ENCODE peak calls at places on chromosomes 1 and 21, in seven cellular contexts. One of them, this sample, is unnamed.

GRCh38 chr1:182181167-182181572 is 119.7 kb upstream of the ZNF648 start:
- DNase-seq in heart left ventricle: no peak
- DNase-seq in ascending aorta: no peak
- DNase-seq in sigmoid colon: no peak
- DNase-seq in aorta: no peak
- DNase-seq in cardiac muscle cell: no peak
- DNase-seq in IMR-90: no peak
- DNase-seq in this sample: no peak

GRCh38 chr1:93616221-93616995 is 65.2 kb downstream of the BCAR3 start:
- DNase-seq in aorta: no peak
- DNase-seq in IMR-90: no peak
- DNase-seq in sigmoid colon: peak
- DNase-seq in ascending aorta: peak
- DNase-seq in heart left ventricle: no peak
- DNase-seq in cardiac muscle cell: no peak
- DNase-seq in this sample: no peak

GRCh38 chr21:40334159-40334558 is 466.9 kb downstream of the PCP4 start:
- DNase-seq in IMR-90: no peak
- DNase-seq in ascending aorta: no peak
- DNase-seq in aorta: no peak
- DNase-seq in sigmoid colon: no peak
- DNase-seq in heart left ventricle: no peak
- DNase-seq in cardiac muscle cell: no peak
- DNase-seq in this sample: no peak

GRCh38 chr1:201489656-201490261 is 17.2 kb downstream of the CSRP1 start:
- DNase-seq in ascending aorta: no peak
- DNase-seq in aorta: no peak
- DNase-seq in heart left ventricle: no peak
- DNase-seq in cardiac muscle cell: no peak
- DNase-seq in sigmoid colon: no peak
- DNase-seq in IMR-90: no peak
- DNase-seq in this sample: no peak

GRCh38 chr1:215518594-215518993 is 48.5 kb upstream of the KCTD3 start:
- DNase-seq in aorta: no peak
- DNase-seq in heart left ventricle: no peak
- DNase-seq in ascending aorta: no peak
- DNase-seq in sigmoid colon: no peak
- DNase-seq in cardiac muscle cell: no peak
- DNase-seq in IMR-90: no peak
- DNase-seq in this sample: no peak

GRCh38 chr1:183209533-183210158 is 23.6 kb downstream of the LAMC2 start:
- DNase-seq in heart left ventricle: no peak
- DNase-seq in ascending aorta: no peak
- DNase-seq in aorta: no peak
- DNase-seq in cardiac muscle cell: no peak
- DNase-seq in IMR-90: peak
- DNase-seq in sigmoid colon: no peak
- DNase-seq in this sample: no peak

GRCh38 chr21:36806103-36806502 is 107.2 kb downstream of the SIM2 start:
- DNase-seq in aorta: no peak
- DNase-seq in IMR-90: peak
- DNase-seq in cardiac muscle cell: no peak
- DNase-seq in sigmoid colon: no peak
- DNase-seq in ascending aorta: no peak
- DNase-seq in heart left ventricle: no peak
- DNase-seq in this sample: no peak

GRCh38 chr1:245932302-245932972 is 574.6 kb downstream of the SMYD3 start:
- DNase-seq in cardiac muscle cell: no peak
- DNase-seq in heart left ventricle: no peak
- DNase-seq in IMR-90: no peak
- DNase-seq in aorta: no peak
- DNase-seq in sigmoid colon: no peak
- DNase-seq in ascending aorta: no peak
- DNase-seq in this sample: no peak

GRCh38 chr1:217275617-217276398 is 355.1 kb downstream of the GPATCH2 start:
- DNase-seq in heart left ventricle: no peak
- DNase-seq in IMR-90: peak
- DNase-seq in aorta: no peak
- DNase-seq in sigmoid colon: no peak
- DNase-seq in ascending aorta: no peak
- DNase-seq in cardiac muscle cell: no peak
- DNase-seq in this sample: no peak

GRCh38 chr21:35932232-35932911 is 128.0 kb downstream of the SETD4 start:
- DNase-seq in aorta: no peak
- DNase-seq in heart left ventricle: peak
- DNase-seq in cardiac muscle cell: peak
- DNase-seq in ascending aorta: peak
- DNase-seq in sigmoid colon: peak
- DNase-seq in IMR-90: peak
- DNase-seq in this sample: no peak

GRCh38 chr1:23801338-23801748 is 789 bp upstream of the GALE start:
- DNase-seq in sigmoid colon: no peak
- DNase-seq in IMR-90: no peak
- DNase-seq in ascending aorta: no peak
- DNase-seq in aorta: no peak
- DNase-seq in cardiac muscle cell: no peak
- DNase-seq in heart left ventricle: no peak
- DNase-seq in this sample: no peak

GRCh38 chr1:118300808-118301207 is 115.8 kb upstream of the SPAG17 start:
- DNase-seq in heart left ventricle: no peak
- DNase-seq in cardiac muscle cell: peak
- DNase-seq in sigmoid colon: no peak
- DNase-seq in ascending aorta: no peak
- DNase-seq in IMR-90: no peak
- DNase-seq in aorta: no peak
- DNase-seq in this sample: no peak

GRCh38 chr1:62436039-62436465 is 797 bp upstream of the USP1 start:
- DNase-seq in aorta: peak
- DNase-seq in sigmoid colon: no peak
- DNase-seq in cardiac muscle cell: no peak
- DNase-seq in ascending aorta: no peak
- DNase-seq in IMR-90: no peak
- DNase-seq in heart left ventricle: peak
- DNase-seq in this sample: peak

GRCh38 chr1:222586842-222587241 is 2.9 kb downstream of the TAF1A start:
- DNase-seq in ascending aorta: no peak
- DNase-seq in heart left ventricle: no peak
- DNase-seq in aorta: no peak
- DNase-seq in sigmoid colon: no peak
- DNase-seq in IMR-90: no peak
- DNase-seq in cardiac muscle cell: no peak
- DNase-seq in this sample: no peak

GRCh38 chr1:63643926-63644325 is 50.7 kb downstream of the PGM1 start:
- DNase-seq in sigmoid colon: no peak
- DNase-seq in cardiac muscle cell: peak
- DNase-seq in ascending aorta: no peak
- DNase-seq in aorta: no peak
- DNase-seq in heart left ventricle: no peak
- DNase-seq in IMR-90: no peak
- DNase-seq in this sample: no peak

GRCh38 chr1:84254703-84255238 is 46.7 kb upstream of the SAMD13 start:
- DNase-seq in sigmoid colon: no peak
- DNase-seq in aorta: no peak
- DNase-seq in heart left ventricle: no peak
- DNase-seq in ascending aorta: no peak
- DNase-seq in cardiac muscle cell: no peak
- DNase-seq in IMR-90: no peak
- DNase-seq in this sample: no peak

GRCh38 chr1:20080441-20081330 is 10.7 kb downstream of the PLA2G5 start:
- DNase-seq in IMR-90: no peak
- DNase-seq in aorta: peak
- DNase-seq in cardiac muscle cell: no peak
- DNase-seq in sigmoid colon: peak
- DNase-seq in heart left ventricle: no peak
- DNase-seq in ascending aorta: no peak
- DNase-seq in this sample: peak

GRCh38 chr21:45477176-45478114 is 64.8 kb downstream of the SLC19A1 start:
- DNase-seq in IMR-90: no peak
- DNase-seq in heart left ventricle: peak
- DNase-seq in aorta: no peak
- DNase-seq in cardiac muscle cell: no peak
- DNase-seq in ascending aorta: no peak
- DNase-seq in sigmoid colon: no peak
- DNase-seq in this sample: no peak

GRCh38 chr1:115477071-115477470 is 139.0 kb upstream of the NGF start:
- DNase-seq in heart left ventricle: no peak
- DNase-seq in cardiac muscle cell: no peak
- DNase-seq in ascending aorta: no peak
- DNase-seq in sigmoid colon: no peak
- DNase-seq in aorta: no peak
- DNase-seq in IMR-90: no peak
- DNase-seq in this sample: no peak

GRCh38 chr1:46595127-46595526 is 8.9 kb downstream of the MKNK1 start:
- DNase-seq in cardiac muscle cell: no peak
- DNase-seq in heart left ventricle: peak
- DNase-seq in IMR-90: no peak
- DNase-seq in ascending aorta: peak
- DNase-seq in sigmoid colon: peak
- DNase-seq in aorta: peak
- DNase-seq in this sample: no peak

GRCh38 chr1:50368179-50369007 is 54.9 kb downstream of the DMRTA2 start:
- DNase-seq in cardiac muscle cell: peak
- DNase-seq in sigmoid colon: no peak
- DNase-seq in ascending aorta: no peak
- DNase-seq in IMR-90: peak
- DNase-seq in aorta: no peak
- DNase-seq in heart left ventricle: no peak
- DNase-seq in this sample: peak

DNA sequence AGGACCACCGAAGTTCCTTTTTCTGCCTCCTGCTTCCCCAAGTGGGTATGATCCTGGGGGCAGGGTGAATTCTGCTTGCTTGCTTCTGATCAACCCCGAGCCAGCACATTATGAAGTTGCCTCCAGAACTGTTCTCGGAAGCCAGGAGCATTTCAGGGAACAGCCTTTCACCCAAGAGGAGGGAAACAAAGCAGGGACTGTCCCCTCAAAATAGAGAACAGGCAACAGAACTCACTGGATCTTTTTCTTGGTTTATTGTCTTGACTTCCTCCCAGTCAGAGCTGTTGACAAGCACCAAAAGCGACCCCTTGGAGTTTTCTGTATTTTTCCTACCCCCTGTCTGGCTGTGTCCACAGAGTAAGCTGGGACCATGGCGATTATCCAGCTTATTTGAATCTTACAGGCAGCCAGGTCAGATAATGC is 258.3 kb upstream of the SGIP1 start:
- DNase-seq in aorta: no peak
- DNase-seq in sigmoid colon: no peak
- DNase-seq in IMR-90: no peak
- DNase-seq in cardiac muscle cell: no peak
- DNase-seq in heart left ventricle: no peak
- DNase-seq in ascending aorta: peak
- DNase-seq in this sample: no peak
- H3K4me3 ChIP-seq in aorta: no peak
- H3K4me3 ChIP-seq in sigmoid colon: no peak
- H3K4me3 ChIP-seq in IMR-90: no peak
- H3K4me3 ChIP-seq in cardiac muscle cell: no peak
- H3K4me3 ChIP-seq in heart left ventricle: no peak
- H3K4me3 ChIP-seq in ascending aorta: no peak
- H3K4me3 ChIP-seq in this sample: peak

DNA sequence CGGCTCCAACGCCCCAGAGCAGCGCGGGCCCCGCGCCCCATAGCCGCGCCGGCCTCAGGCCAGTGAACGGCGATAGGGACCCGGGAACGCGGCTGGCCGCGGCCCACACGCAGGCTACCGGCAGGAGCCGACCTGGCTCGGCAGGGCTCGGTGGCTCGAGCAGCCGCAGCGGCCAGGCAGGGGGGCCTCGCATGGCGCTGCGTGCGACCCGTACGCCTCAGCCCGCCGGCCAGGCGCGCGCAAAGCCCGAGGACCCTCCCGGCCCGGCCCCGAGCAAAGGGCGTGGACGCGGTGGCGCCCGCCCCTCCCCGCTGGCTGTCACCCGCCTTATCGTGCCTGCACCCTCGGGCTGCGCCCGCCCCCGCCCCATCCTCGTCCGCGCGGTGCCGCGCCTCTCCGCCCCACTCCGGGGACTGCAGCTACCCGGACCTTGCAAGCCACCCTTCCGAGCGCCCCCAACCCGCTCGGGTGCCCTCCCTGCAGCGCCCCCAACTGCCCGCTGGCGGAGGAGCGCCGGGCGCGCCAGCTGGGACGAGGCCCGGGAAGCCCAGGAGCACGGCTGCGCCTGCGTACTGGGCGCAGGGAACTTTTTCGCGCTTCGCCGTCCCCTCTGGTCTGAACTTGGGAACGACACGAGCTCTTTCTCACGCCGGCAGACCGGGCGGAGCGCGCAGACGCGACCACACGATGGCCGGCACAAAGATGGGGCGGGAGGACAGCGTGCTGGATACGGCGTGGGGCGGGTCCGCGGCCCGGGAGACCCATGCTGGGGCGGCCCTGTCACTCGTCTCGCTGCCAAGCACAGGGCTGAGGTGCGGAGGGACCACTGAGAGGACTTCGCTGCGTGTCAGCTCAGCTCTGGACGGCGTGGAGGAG is at the start of gene ABCB10:
- DNase-seq in aorta: peak
- DNase-seq in heart left ventricle: peak
- DNase-seq in sigmoid colon: peak
- DNase-seq in ascending aorta: peak
- DNase-seq in cardiac muscle cell: peak
- DNase-seq in IMR-90: peak
- DNase-seq in this sample: peak
- H3K27ac ChIP-seq in aorta: peak
- H3K27ac ChIP-seq in heart left ventricle: peak
- H3K27ac ChIP-seq in sigmoid colon: peak
- H3K27ac ChIP-seq in ascending aorta: peak
- H3K27ac ChIP-seq in cardiac muscle cell: peak
- H3K27ac ChIP-seq in IMR-90: peak
- H3K27ac ChIP-seq in this sample: peak

DNA sequence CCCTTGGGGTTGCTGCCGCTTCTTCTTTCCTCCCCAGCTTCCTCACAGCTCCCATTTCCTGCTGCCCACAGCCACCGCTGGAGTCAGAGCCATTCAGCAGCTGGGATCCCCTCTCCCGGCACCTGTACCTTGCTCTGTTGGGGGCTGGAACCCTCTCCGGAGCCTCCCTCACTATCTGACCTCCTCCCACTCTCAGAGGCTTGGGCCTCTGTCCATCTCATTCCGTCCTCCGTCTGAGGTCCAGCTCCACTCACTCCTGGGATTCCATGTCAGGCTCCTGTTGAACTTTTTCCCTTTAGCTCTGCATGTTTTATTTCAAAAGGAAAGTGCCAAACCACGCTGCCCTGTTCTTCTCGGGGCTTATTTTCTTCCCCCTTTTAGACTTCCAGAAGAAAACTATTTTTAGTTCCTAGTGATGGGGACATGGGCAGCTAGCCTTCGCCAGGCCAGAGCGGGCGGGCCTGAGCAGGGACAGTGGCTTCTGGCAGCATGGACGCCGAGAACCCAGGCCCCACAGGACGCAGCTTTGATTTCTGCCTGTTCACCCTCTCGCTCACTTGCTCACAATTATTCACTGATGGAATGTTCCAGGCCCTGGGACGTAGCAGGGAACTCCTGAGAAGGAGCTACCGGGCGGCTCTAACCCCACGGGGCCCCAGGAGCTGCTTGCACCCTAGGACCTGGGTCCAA is 79.2 kb downstream of the ARHGEF10L start:
- DNase-seq in aorta: peak
- DNase-seq in IMR-90: no peak
- DNase-seq in heart left ventricle: no peak
- DNase-seq in sigmoid colon: no peak
- DNase-seq in ascending aorta: peak
- DNase-seq in cardiac muscle cell: no peak
- DNase-seq in this sample: no peak
- H3K4me3 ChIP-seq in aorta: peak
- H3K4me3 ChIP-seq in IMR-90: no peak
- H3K4me3 ChIP-seq in heart left ventricle: peak
- H3K4me3 ChIP-seq in sigmoid colon: peak
- H3K4me3 ChIP-seq in ascending aorta: peak
- H3K4me3 ChIP-seq in cardiac muscle cell: no peak
- H3K4me3 ChIP-seq in this sample: no peak

GRCh38 chr1:31926846-31927660 is 11.1 kb downstream of the PTP4A2 start:
- DNase-seq in sigmoid colon: no peak
- DNase-seq in aorta: no peak
- DNase-seq in IMR-90: no peak
- DNase-seq in ascending aorta: no peak
- DNase-seq in heart left ventricle: no peak
- DNase-seq in cardiac muscle cell: no peak
- DNase-seq in this sample: no peak
- H3K27ac ChIP-seq in sigmoid colon: no peak
- H3K27ac ChIP-seq in aorta: no peak
- H3K27ac ChIP-seq in IMR-90: no peak
- H3K27ac ChIP-seq in ascending aorta: no peak
- H3K27ac ChIP-seq in heart left ventricle: no peak
- H3K27ac ChIP-seq in cardiac muscle cell: peak
- H3K27ac ChIP-seq in this sample: peak

This sample was measured in CD4-positive, CD25-positive, alpha-beta regulatory T cell.